ENCODE peak calls at places on chromosomes 3 and 15, in seven cellular contexts. J, C, K, H, F, R and S are unnamed samples.

GRCh38 chr15:99613887-99614642 is 48.3 kb downstream of the MEF2A start:
- DNase-seq in J (no peak), C (no peak), H (peak), F (no peak), K (no peak), R (no peak), S (no peak)

GRCh38 chr3:125110876-125111480 is 55.2 kb upstream of the HEG1 start:
- DNase-seq in J (peak), C (no peak), F (no peak), R (no peak), H (no peak), K (no peak), S (no peak)

GRCh38 chr15:37133619-37134018 is 33.3 kb upstream of the MEIS2 start:
- DNase-seq in C (no peak), J (no peak), H (no peak), F (no peak), R (no peak), K (no peak), S (no peak)

GRCh38 chr15:92821491-92822116 is 78.5 kb upstream of the CHD2 start:
- DNase-seq in R (no peak), F (no peak), H (no peak), K (no peak), J (no peak), C (no peak), S (no peak)

GRCh38 chr15:49423021-49423420 is at the start of gene FGF7:
- DNase-seq in J (no peak), H (peak), C (no peak), K (no peak), F (no peak), R (no peak), S (no peak)

GRCh38 chr3:50151728-50152127 is 3.4 kb upstream of the SEMA3F start:
- DNase-seq in J (no peak), F (no peak), K (no peak), R (no peak), C (no peak), H (no peak), S (no peak)

GRCh38 chr15:77035999-77036471 is 34.9 kb downstream of the TSPAN3 start:
- DNase-seq in K (no peak), C (peak), J (no peak), F (no peak), H (no peak), R (no peak), S (no peak)

GRCh38 chr3:66107855-66108254 is 69.1 kb upstream of the MAGI1 start:
- DNase-seq in F (no peak), K (no peak), H (no peak), R (no peak), C (peak), J (no peak), S (no peak)

GRCh38 chr3:111978493-111978832 is 363 bp upstream of the ABHD10 start:
- DNase-seq in F (no peak), J (no peak), H (no peak), R (no peak), C (no peak), K (no peak), S (no peak)

GRCh38 chr15:33242165-33242564 is 47.7 kb upstream of the FMN1 start:
- DNase-seq in C (peak), K (no peak), R (no peak), J (no peak), H (peak), F (no peak), S (no peak)

GRCh38 chr3:186021673-186022362 is 84.0 kb upstream of the TRA2B start:
- DNase-seq in F (no peak), H (no peak), R (no peak), C (peak), K (no peak), J (no peak), S (no peak)
- TF ChIP-seq JUND in F (no peak), H (no peak), R (no peak), C (peak), K (no peak), J (no peak), S (no peak)

DNA sequence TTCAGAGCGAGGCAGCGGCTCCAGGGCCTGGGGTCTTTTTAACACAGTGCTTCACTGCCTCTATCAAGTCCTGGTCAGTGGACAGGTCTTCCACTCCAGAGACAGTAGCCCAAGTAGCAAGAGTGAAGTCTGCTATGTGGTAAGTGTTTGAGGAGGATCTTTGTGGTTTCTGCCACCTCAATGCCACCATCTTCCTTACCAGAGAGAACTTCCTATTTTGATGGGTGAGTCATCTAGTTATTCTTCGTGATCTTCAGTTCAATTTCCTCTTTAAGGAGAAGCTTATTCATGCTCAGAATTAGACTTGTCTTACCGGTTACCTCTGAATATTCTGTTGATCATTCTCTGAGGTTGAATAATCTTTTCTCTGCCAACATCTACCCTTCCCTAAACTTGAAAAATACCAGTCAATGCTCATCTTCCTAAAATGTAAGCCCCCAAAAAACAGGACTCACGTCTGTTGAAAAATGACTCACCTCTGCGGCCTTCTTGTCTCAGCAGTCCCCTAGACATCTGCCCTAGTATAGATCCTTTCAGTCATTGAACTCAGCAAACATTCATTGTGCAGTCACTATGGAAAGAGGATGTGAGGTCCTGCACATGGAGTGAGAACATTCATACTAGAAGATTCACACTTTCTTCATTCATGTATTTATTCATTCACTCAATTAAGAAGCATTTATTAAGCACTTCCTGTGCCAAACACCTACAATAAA is 32.2 kb upstream of the BCL6 start:
- DNase-seq in F (no peak), R (no peak), H (no peak), C (no peak), J (peak), K (no peak), S (no peak)
- TF ChIP-seq JUND in F (no peak), R (no peak), H (no peak), C (peak), J (no peak), K (no peak), S (no peak)

GRCh38 chr3:177781686-177782161 is 584.4 kb upstream of the TBL1XR1 start:
- DNase-seq in H (no peak), C (no peak), F (no peak), J (no peak), R (no peak), K (no peak), S (no peak)

GRCh38 chr3:177783338-177783737 is 586.1 kb upstream of the TBL1XR1 start:
- DNase-seq in C (no peak), J (no peak), K (no peak), F (no peak), H (no peak), R (no peak), S (no peak)

GRCh38 chr3:177776656-177777055 is 579.4 kb upstream of the TBL1XR1 start:
- DNase-seq in J (no peak), R (no peak), F (no peak), K (no peak), H (peak), C (no peak), S (no peak)

GRCh38 chr3:177777699-177778098 is 580.4 kb upstream of the TBL1XR1 start:
- DNase-seq in F (no peak), K (peak), J (peak), R (peak), H (peak), C (peak), S (peak)

GRCh38 chr3:177778633-177779032 is 581.4 kb upstream of the TBL1XR1 start:
- DNase-seq in F (no peak), J (no peak), R (no peak), H (no peak), K (no peak), C (no peak), S (no peak)
- TF ChIP-seq JUND in F (no peak), J (no peak), R (no peak), H (no peak), K (no peak), C (no peak), S (no peak)

DNA sequence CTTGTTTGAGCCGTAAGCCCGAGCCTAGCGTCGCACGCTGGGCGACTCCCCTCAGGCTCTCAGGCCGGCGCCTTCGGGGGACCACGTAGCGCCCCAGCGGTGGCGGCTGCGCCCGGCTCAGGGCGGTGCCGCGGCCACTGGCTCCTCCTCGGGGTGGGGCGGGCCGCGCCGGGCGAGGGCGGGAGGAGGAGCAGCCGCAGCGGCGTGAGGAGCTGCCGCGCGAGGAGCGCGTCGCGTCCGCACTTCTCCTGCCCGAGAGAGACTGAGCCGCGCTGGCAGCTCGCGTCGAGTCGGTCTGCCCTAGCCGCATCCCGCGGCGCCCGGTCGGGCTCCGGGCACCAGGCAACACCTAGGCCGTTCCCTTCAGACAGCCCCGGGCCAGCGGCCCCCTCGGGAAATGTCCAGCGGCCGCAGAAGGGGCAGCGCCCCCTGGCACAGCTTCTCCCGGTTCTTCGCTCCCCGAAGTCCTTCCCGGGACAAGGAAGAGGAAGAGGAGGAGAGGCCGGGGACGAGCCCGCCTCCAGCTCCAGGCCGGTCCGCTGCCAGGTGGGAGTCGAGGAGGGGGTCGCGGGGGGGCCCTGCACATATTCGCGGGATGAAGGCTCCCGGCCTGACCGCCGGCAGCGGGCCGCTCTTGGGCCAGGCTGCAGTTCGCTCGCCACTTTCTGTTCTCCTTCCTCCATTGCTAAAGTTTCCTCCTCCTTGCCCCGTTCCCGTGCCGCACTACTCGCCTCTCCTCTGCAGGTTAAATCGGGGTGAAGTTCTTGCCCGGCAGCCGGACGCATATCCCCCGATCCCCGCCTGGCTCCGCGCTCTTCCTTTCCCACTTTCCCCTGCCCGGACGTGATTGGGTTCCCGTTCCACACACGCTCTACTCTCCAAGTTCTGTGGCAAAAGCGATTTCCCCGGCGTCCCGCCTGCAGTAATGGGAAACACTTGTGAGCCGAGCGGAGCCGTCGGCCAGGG is at the start of gene CRYBG3:
- DNase-seq in F (no peak), J (peak), R (peak), K (peak), C (peak), H (peak), S (peak)
- TF ChIP-seq JUND in F (no peak), J (no peak), R (no peak), K (no peak), C (no peak), H (no peak), S (no peak)